ENCODE peak calls at places on chromosomes 4 and X, in six cellular contexts. K is testis; U is IMR-90; Y is HepG2; P is CD4-positive, alpha-beta T cell; H is lung. C is an unnamed sample.

GRCh38 chrX:124555036-124555595 is 208.8 kb downstream of the SH2D1A start:
- DNase-seq in K (no peak), U (peak; percentile 68), Y (no peak), P (no peak), H (no peak), C (no peak)

GRCh38 chrX:43961699-43962098 is 11.5 kb downstream of the NDP start:
- DNase-seq in K (no peak), U (no peak), Y (no peak), P (no peak), H (no peak), C (no peak)

GRCh38 chrX:38798956-38799355 is 2.3 kb upstream of the MID1IP1 start:
- DNase-seq in K (no peak), U (peak; percentile 72), Y (no peak), P (no peak), H (no peak), C (no peak)

GRCh38 chrX:48956728-48957414 is 536 bp downstream of the OTUD5 start:
- DNase-seq in K (peak; percentile 28), U (no peak), Y (no peak), P (peak; percentile 45), H (no peak), C (no peak)

GRCh38 chr4:83716874-83717273 is 181.0 kb downstream of the GPAT3 start:
- DNase-seq in K (no peak), U (no peak), Y (no peak), P (no peak), H (no peak), C (no peak)

GRCh38 chr4:20272411-20272872 is 20.7 kb downstream of the SLIT2 start:
- DNase-seq in K (no peak), U (peak; percentile 71), Y (no peak), P (no peak), H (no peak), C (no peak)

GRCh38 chrX:45668686-45669443 is 468.2 kb upstream of the DIPK2B start:
- DNase-seq in K (peak; percentile 19), U (peak; percentile 95), Y (no peak), P (no peak), H (no peak), C (no peak)

GRCh38 chr4:137597751-137598493 is 65.6 kb upstream of the PCDH18 start:
- DNase-seq in K (no peak), U (no peak), Y (no peak), P (no peak), H (no peak), C (no peak)

GRCh38 chrX:20397587-20397986 is 130.9 kb upstream of the RPS6KA3 start:
- DNase-seq in K (no peak), U (no peak), Y (peak; percentile 73), P (no peak), H (no peak), C (no peak)

GRCh38 chrX:37825225-37825842 is 22.0 kb downstream of the DYNLT3 start:
- DNase-seq in K (peak; percentile 33), U (peak; percentile 38), Y (peak; percentile 8), P (peak; percentile 48), H (peak; percentile 37), C (no peak)

GRCh38 chrX:68675466-68675865 is 28.0 kb downstream of the STARD8 start:
- DNase-seq in K (no peak), U (no peak), Y (no peak), P (no peak), H (no peak), C (no peak)

GRCh38 chr4:173509031-173510001 is 20.7 kb downstream of the HAND2 start:
- DNase-seq in K (peak; percentile 65), U (no peak), Y (no peak), P (no peak), H (no peak), C (no peak)

GRCh38 chr4:13597604-13598003 is 29.9 kb downstream of the BOD1L1 start:
- DNase-seq in K (no peak), U (peak; percentile 38), Y (no peak), P (no peak), H (no peak), C (no peak)

GRCh38 chrX:72180539-72180938 is 1.0 kb upstream of the PIN4 start:
- DNase-seq in K (no peak), U (no peak), Y (no peak), P (no peak), H (no peak), C (no peak)

GRCh38 chrX:116239944-116240391 is 69.4 kb downstream of the AGTR2 start:
- DNase-seq in K (no peak), U (no peak), Y (no peak), P (no peak), H (no peak), C (no peak)

GRCh38 chrX:7088968-7089615 is 58.4 kb upstream of the STS start:
- DNase-seq in K (no peak), U (no peak), Y (no peak), P (peak; percentile 32), H (no peak), C (no peak)

GRCh38 chr4:147407261-147408045 is 73.4 kb upstream of the EDNRA start:
- DNase-seq in K (peak; percentile 24), U (no peak), Y (no peak), P (no peak), H (no peak), C (no peak)

GRCh38 chr4:117400039-117400835 is 314.9 kb upstream of the TRAM1L1 start:
- DNase-seq in K (no peak), U (peak; percentile 77), Y (peak; percentile 68), P (no peak), H (no peak), C (no peak)

GRCh38 chr4:126560794-126561193 is 1072.0 kb upstream of the INTU start:
- DNase-seq in K (no peak), U (no peak), Y (no peak), P (no peak), H (no peak), C (no peak)

GRCh38 chrX:103530540-103530939 is 11.3 kb upstream of the RAB40A start:
- DNase-seq in K (no peak), U (peak; percentile 6), Y (no peak), P (no peak), H (no peak), C (no peak)

GRCh38 chr4:104677122-104677521 is 182.4 kb upstream of the CXXC4 start:
- DNase-seq in K (no peak), U (no peak), Y (no peak), P (no peak), H (no peak), C (no peak)

GRCh38 chr4:6451309-6451708 is 21.1 kb downstream of the PPP2R2C start:
- DNase-seq in K (no peak), U (no peak), Y (no peak), P (no peak), H (no peak), C (no peak)

GRCh38 chr4:6449335-6449734 is 23.1 kb downstream of the PPP2R2C start:
- DNase-seq in K (no peak), U (no peak), Y (no peak), P (no peak), H (no peak), C (no peak)

GRCh38 chr4:6452116-6452896 is 20.1 kb downstream of the PPP2R2C start:
- DNase-seq in K (no peak), U (no peak), Y (no peak), P (no peak), H (no peak), C (no peak)

GRCh38 chr4:6449746-6450369 is 22.6 kb downstream of the PPP2R2C start:
- DNase-seq in K (no peak), U (no peak), Y (no peak), P (no peak), H (no peak), C (no peak)

GRCh38 chr4:6450709-6451108 is 21.7 kb downstream of the PPP2R2C start:
- DNase-seq in K (no peak), U (no peak), Y (no peak), P (no peak), H (no peak), C (no peak)
- H3K27me3 ChIP-seq in K (no peaks in the 10 kb centered on the region), U (peaks cover 18% of the 10 kb centered on the region), Y (peaks cover 8% of the 10 kb centered on the region), P (no peaks in the 10 kb centered on the region), H (no peaks in the 10 kb centered on the region), C (no peaks in the 10 kb centered on the region)

DNA sequence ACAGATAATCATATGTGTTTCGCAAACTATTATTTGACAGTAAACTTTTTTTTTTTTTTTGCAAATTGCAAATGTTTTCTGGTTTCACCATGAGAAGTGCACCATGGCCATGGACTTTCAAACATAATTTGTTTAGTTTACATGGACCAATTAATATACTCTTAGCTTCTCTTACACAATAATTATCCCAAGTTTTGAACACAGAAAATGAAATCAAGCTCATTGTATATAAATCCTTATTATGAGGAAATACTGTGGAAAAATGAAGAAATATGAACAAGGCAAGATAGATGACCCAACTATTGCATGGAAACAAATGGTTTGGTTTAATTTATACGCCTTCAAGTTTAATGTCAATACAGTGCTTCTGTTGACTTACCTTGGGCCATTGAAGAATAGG is 3.9 kb downstream of the FGF5 start:
- DNase-seq in K (no peak), U (no peak), Y (no peak), P (no peak), H (no peak), C (no peak)
- H3K27me3 ChIP-seq in K (peaks cover 3% of the 10 kb centered on the region), U (no peaks in the 10 kb centered on the region), Y (no peaks in the 10 kb centered on the region), P (peaks cover 60% of the 10 kb centered on the region), H (peaks cover 8% of the 10 kb centered on the region), C (peaks cover 6% of the 10 kb centered on the region)

DNA sequence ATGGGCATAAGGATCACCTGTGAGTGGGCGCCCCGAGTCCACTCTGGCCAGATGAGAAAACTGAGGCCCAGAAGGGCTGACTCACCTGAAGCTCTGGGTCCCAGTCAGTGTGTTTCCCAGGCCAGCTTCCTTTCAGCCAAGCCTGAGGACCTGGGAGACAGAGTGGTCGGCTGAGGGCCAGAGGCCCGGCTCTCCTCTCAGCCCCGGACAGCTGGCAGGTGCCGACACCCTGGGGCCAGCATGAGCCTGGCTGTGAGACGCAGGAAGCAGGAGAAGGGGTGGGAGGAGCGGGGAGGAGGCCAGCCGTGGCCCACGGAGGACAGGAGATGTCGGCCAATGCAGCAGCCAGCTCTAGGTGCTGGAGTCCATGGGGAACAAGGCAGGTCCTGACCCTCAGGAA is 28.9 kb downstream of the ATP2B3 start:
- DNase-seq in K (no peak), U (no peak), Y (no peak), P (no peak), H (no peak), C (no peak)
- H3K27me3 ChIP-seq in K (no peaks in the 10 kb centered on the region), U (peaks cover 5% of the 10 kb centered on the region), Y (peaks cover 10% of the 10 kb centered on the region), P (no peaks in the 10 kb centered on the region), H (peaks cover 11% of the 10 kb centered on the region), C (no peaks in the 10 kb centered on the region)

DNA sequence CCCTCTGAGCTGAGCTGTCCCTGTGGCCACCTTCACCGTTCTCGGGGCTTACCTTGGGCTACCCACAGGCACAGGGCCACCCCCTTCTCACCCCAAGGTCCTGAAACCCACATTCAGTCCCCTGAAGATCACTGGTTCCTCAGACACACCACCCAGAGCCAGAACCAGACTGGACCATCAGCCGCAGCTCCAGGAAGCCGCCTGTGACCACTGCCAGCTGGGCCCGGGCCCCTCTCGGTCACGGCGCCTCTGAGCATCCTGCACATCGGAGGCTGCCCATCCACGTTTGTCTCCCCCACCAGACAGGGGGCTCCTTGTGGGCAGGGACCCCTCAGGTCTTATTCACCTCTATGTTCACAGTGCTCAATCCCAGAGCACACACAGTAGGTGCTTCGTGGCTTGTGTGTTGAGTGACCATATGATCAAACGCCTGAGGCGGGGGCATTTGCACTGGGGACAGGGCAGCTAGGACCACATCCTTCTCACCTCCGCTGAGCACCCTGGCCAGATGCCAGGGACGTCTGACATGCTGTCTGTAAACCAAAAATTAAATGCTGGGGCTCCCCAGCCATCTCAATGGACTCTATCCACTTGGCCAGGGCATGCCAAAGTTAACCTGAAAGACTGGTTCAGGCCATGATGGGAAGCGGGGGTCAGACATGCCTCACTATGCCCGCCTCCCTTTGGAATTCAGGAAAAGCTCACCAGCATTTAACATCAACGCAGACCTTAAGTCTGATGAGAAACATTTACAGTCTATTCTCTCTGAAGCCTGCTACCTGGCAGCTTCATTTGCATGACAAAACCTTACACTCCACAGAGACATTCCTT is 109.4 kb upstream of the AFAP1 start:
- DNase-seq in K (no peak), U (no peak), Y (no peak), P (no peak), H (no peak), C (no peak)
- H3K27me3 ChIP-seq in K (no peaks in the 10 kb centered on the region), U (peaks cover 64% of the 10 kb centered on the region), Y (peaks cover 6% of the 10 kb centered on the region), P (no peaks in the 10 kb centered on the region), H (no peaks in the 10 kb centered on the region), C (no peaks in the 10 kb centered on the region)

GRCh38 chr4:77177196-77177595 is 20.2 kb downstream of the CCNG2 start:
- DNase-seq in K (no peak), U (no peak), Y (no peak), P (no peak), H (no peak), C (no peak)
- H3K27me3 ChIP-seq in K (no peaks in the 10 kb centered on the region), U (peaks cover 66% of the 10 kb centered on the region), Y (peaks cover 2% of the 10 kb centered on the region), P (no peaks in the 10 kb centered on the region), H (no peaks in the 10 kb centered on the region), C (no peaks in the 10 kb centered on the region)

C was measured in esophagus squamous epithelium.